ENCODE peak calls at places on chromosome 9, in five cellular contexts. B, D, F, N and H are unnamed samples.

GRCh38 chr9:105881654-105882349 is 187.5 kb downstream of the TMEM38B start:
- DNase-seq in B (no peak), D (peak), F (peak), N (peak), H (peak)

GRCh38 chr9:6410653-6411052 is 2.3 kb upstream of the UHRF2 start:
- DNase-seq in B (no peak), D (no peak), F (no peak), N (no peak), H (no peak)

GRCh38 chr9:122180633-122181032 is 20.9 kb downstream of the MORN5 start:
- DNase-seq in B (no peak), D (no peak), F (no peak), N (no peak), H (no peak)

GRCh38 chr9:3296536-3296935 is 229.3 kb downstream of the RFX3 start:
- DNase-seq in B (no peak), D (no peak), F (no peak), N (no peak), H (no peak)

GRCh38 chr9:128724744-128725211 is 851 bp upstream of the ZDHHC12 start:
- DNase-seq in B (no peak), D (peak), F (no peak), N (peak), H (no peak)

GRCh38 chr9:107276966-107277710 is 5.9 kb upstream of the RAD23B start:
- DNase-seq in B (no peak), D (no peak), F (no peak), N (no peak), H (no peak)

GRCh38 chr9:5438301-5439162 is 807 bp upstream of the PLGRKT start:
- DNase-seq in B (peak), D (no peak), F (no peak), N (no peak), H (no peak)

GRCh38 chr9:134325813-134326753 is at the start of gene RXRA:
- DNase-seq in B (peak), D (peak), F (peak), N (peak), H (peak)

GRCh38 chr9:74775401-74775800 is 112.3 kb downstream of the TRPM6 start:
- DNase-seq in B (no peak), D (no peak), F (no peak), N (no peak), H (no peak)

GRCh38 chr9:89000973-89001916 is 10.0 kb downstream of the S1PR3 start:
- DNase-seq in B (no peak), D (peak), F (peak), N (peak), H (peak)

GRCh38 chr9:126915281-126915816 is 767 bp downstream of the RALGPS1 start:
- DNase-seq in B (peak), D (peak), F (no peak), N (no peak), H (peak)

GRCh38 chr9:34717996-34718614 is 8.2 kb upstream of the CCL21 start:
- DNase-seq in B (no peak), D (no peak), F (no peak), N (no peak), H (no peak)

GRCh38 chr9:78601957-78602565 is 305.1 kb downstream of the PSAT1 start:
- DNase-seq in B (no peak), D (peak), F (peak), N (peak), H (peak)

GRCh38 chr9:70106571-70106970 is 62.9 kb downstream of the MAMDC2 start:
- DNase-seq in B (no peak), D (no peak), F (no peak), N (no peak), H (no peak)

GRCh38 chr9:104177003-104177611 is 83.0 kb downstream of the SMC2 start:
- DNase-seq in B (no peak), D (peak), F (no peak), N (no peak), H (no peak)

GRCh38 chr9:100088202-100088601 is 10.6 kb downstream of the ERP44 start:
- DNase-seq in B (no peak), D (no peak), F (no peak), N (no peak), H (no peak)

GRCh38 chr9:69391946-69392345 is 66.9 kb downstream of the ENTREP1 start:
- DNase-seq in B (no peak), D (no peak), F (no peak), N (no peak), H (no peak)

GRCh38 chr9:91771027-91771426 is 179.0 kb downstream of the ROR2 start:
- DNase-seq in B (no peak), D (peak), F (no peak), N (no peak), H (no peak)